ENCODE peak calls at places on chromosomes 6 and 20, in eight cellular contexts. V is activated T-cell treated with anti-CD3 and anti-CD28 coated beads for 1 hour, W is mucosa of gallbladder, M is NCI-H1105 treated with DMSO at 0.1 percent for 48 hours, Z is esophagus muscularis mucosa, S is endothelial cell, L is cardiac muscle cell, P is T-helper 9 cell. Y is an unnamed sample.
A peak's percentile ranks its signal among the peaks of the same experiment; 100 is the strongest.

GRCh38 chr6:98039876-98040605 is 757.0 kb upstream of the MMS22L start:
- DNase-seq in P (no peak), W (no peak), M (no peak), S (no peak), V (no peak), Z (no peak), L (peak; percentile 32), Y (no peak)

GRCh38 chr20:35660122-35660937 is 4.4 kb downstream of the CPNE1 start:
- DNase-seq in V (no peak), Z (peak; percentile 66), M (no peak), L (no peak), W (no peak), S (no peak), P (no peak), Y (no peak)

GRCh38 chr6:163789199-163789810 is 374.8 kb downstream of the QKI start:
- DNase-seq in S (no peak), V (no peak), W (no peak), Z (no peak), P (no peak), M (no peak), L (no peak), Y (no peak)

GRCh38 chr20:48275737-48276342 is 490.6 kb upstream of the SULF2 start:
- DNase-seq in Z (no peak), M (no peak), S (no peak), P (no peak), L (peak; percentile 37), V (no peak), W (no peak), Y (no peak)

GRCh38 chr20:2699775-2700413 is 7.3 kb downstream of the EBF4 start:
- DNase-seq in P (no peak), S (no peak), M (no peak), Z (peak; percentile 80), V (no peak), W (peak; percentile 7), L (no peak), Y (no peak)

GRCh38 chr6:86858970-86859369 is 78.4 kb upstream of the HTR1E start:
- DNase-seq in M (no peak), L (no peak), V (no peak), P (no peak), S (no peak), Z (no peak), W (no peak), Y (no peak)

GRCh38 chr6:163554032-163554431 is 139.5 kb downstream of the QKI start:
- DNase-seq in Z (no peak), S (no peak), V (no peak), W (no peak), M (no peak), P (no peak), L (no peak), Y (no peak)

GRCh38 chr20:34546751-34547181 is 11.8 kb upstream of the MAP1LC3A start:
- DNase-seq in V (no peak), W (no peak), Z (no peak), M (peak; percentile 95), P (no peak), L (no peak), S (no peak), Y (no peak)

GRCh38 chr6:15621203-15622044 is 41.4 kb downstream of the DTNBP1 start:
- DNase-seq in L (peak; percentile 57), S (peak; percentile 36), W (peak; percentile 35), V (no peak), P (no peak), M (no peak), Z (no peak), Y (no peak)

GRCh38 chr6:1313755-1314503 is 2.0 kb downstream of the FOXQ1 start:
- DNase-seq in M (peak; percentile 45), L (peak; percentile 56), Z (no peak), P (no peak), V (no peak), S (peak; percentile 71), W (peak; percentile 75), Y (no peak)

GRCh38 chr6:6918216-6918983 is 189.4 kb upstream of the RREB1 start:
- DNase-seq in M (no peak), P (no peak), Z (no peak), V (no peak), S (no peak), L (no peak), W (no peak), Y (peak; percentile 50)

GRCh38 chr6:52994031-52994788 is 874 bp downstream of the GSTA4 start:
- DNase-seq in V (no peak), P (no peak), L (peak; percentile 35), M (peak; percentile 68), S (peak; percentile 17), W (peak; percentile 17), Z (no peak), Y (peak; percentile 57)

GRCh38 chr6:155389130-155389529 is 66.5 kb downstream of the NOX3 start:
- DNase-seq in V (no peak), L (no peak), S (no peak), W (no peak), M (no peak), Z (no peak), P (no peak), Y (no peak)

GRCh38 chr20:1800777-1801176 is 94.4 kb upstream of the SIRPA start:
- DNase-seq in M (peak; percentile 33), S (no peak), V (no peak), Z (no peak), W (no peak), P (no peak), L (peak; percentile 18), Y (no peak)

GRCh38 chr6:98821739-98822405 is 12.5 kb upstream of the POU3F2 start:
- DNase-seq in V (no peak), Z (no peak), L (no peak), W (no peak), S (no peak), P (no peak), M (no peak), Y (no peak)